ENCODE peak calls at places on chromosomes 4 and X, in seven cellular contexts. R, S, M, A, X, L and O are unnamed samples.

GRCh38 chr4:74738756-74739155 is 55.6 kb downstream of the BTC start:
- DNase-seq in M (no peak), R (no peak), X (no peak), L (no peak), S (no peak), A (no peak), O (no peak)

GRCh38 chrX:153981771-153982533 is 9.4 kb downstream of the TMEM187 start:
- DNase-seq in S (peak), X (no peak), R (peak), A (peak), M (peak), L (no peak), O (no peak)

GRCh38 chr4:110059556-110060191 is 138.7 kb downstream of the ELOVL6 start:
- DNase-seq in M (no peak), R (no peak), L (no peak), A (peak), S (no peak), X (no peak), O (no peak)

GRCh38 chr4:113060853-113061252 is 11.4 kb downstream of the ANK2 start:
- DNase-seq in M (no peak), A (no peak), S (no peak), X (no peak), R (no peak), L (no peak), O (no peak)

GRCh38 chrX:47706575-47706974 is 47.6 kb upstream of the UXT start:
- DNase-seq in M (no peak), R (no peak), X (no peak), S (no peak), L (no peak), A (no peak), O (no peak)

GRCh38 chr4:78517050-78517652 is 34.4 kb upstream of the ANXA3 start:
- DNase-seq in M (no peak), R (no peak), L (peak), S (no peak), A (no peak), X (no peak), O (no peak)

GRCh38 chr4:2417765-2418651 is at the start of gene ZFYVE28:
- DNase-seq in S (peak), X (no peak), L (no peak), A (no peak), M (no peak), R (no peak), O (no peak)

GRCh38 chr4:128371004-128371777 is 83.6 kb upstream of the PGRMC2 start:
- DNase-seq in M (no peak), X (no peak), A (no peak), S (no peak), L (no peak), R (no peak), O (no peak)

GRCh38 chr4:38101563-38101962 is 141.4 kb downstream of the PTTG2 start:
- DNase-seq in X (no peak), R (no peak), L (no peak), M (no peak), A (no peak), S (no peak), O (no peak)

GRCh38 chr4:77193511-77194236 is 36.7 kb downstream of the CCNG2 start:
- DNase-seq in S (no peak), M (peak), L (no peak), A (peak), X (no peak), R (peak), O (no peak)

GRCh38 chr4:153804742-153805141 is 15.9 kb upstream of the SFRP2 start:
- DNase-seq in M (no peak), X (no peak), R (no peak), L (no peak), S (no peak), A (no peak), O (no peak)

GRCh38 chrX:69024287-69024686 is 141.0 kb downstream of the PJA1 start:
- DNase-seq in M (no peak), S (no peak), R (no peak), L (no peak), A (no peak), X (no peak), O (no peak)

GRCh38 chr4:130849985-130850632 is 1754.2 kb downstream of the C4orf33 start:
- DNase-seq in X (no peak), M (no peak), R (no peak), A (peak), S (no peak), L (peak), O (no peak)

GRCh38 chrX:38494239-38494823 is 67.0 kb upstream of the TSPAN7 start:
- DNase-seq in L (peak), S (no peak), A (no peak), M (no peak), R (no peak), X (no peak), O (no peak)

GRCh38 chrX:49754238-49754857 is 58.6 kb upstream of the PAGE1 start:
- DNase-seq in M (peak), A (peak), R (peak), X (no peak), L (peak), S (peak), O (peak)

GRCh38 chr4:48194986-48195773 is 61.1 kb upstream of the TXK start:
- DNase-seq in X (no peak), S (no peak), L (peak), A (no peak), R (no peak), M (no peak), O (no peak)

GRCh38 chr4:65461781-65462180 is 208.5 kb downstream of the EPHA5 start:
- DNase-seq in S (no peak), M (no peak), R (no peak), A (no peak), L (no peak), X (no peak), O (no peak)

GRCh38 chrX:114075073-114075673 is 508.7 kb upstream of the HTR2C start:
- DNase-seq in R (no peak), A (no peak), M (no peak), S (no peak), X (no peak), L (peak), O (no peak)

GRCh38 chr4:124262211-124263179 is 450.0 kb downstream of the ANKRD50 start:
- DNase-seq in R (no peak), L (peak), M (peak), A (peak), S (peak), X (no peak), O (peak)

GRCh38 chr4:22093126-22093525 is 144.6 kb upstream of the KCNIP4 start:
- DNase-seq in S (no peak), X (no peak), R (no peak), M (no peak), L (no peak), A (no peak), O (no peak)

GRCh38 chr4:168737441-168738176 is 240.8 kb downstream of the PALLD start:
- DNase-seq in L (no peak), A (no peak), M (no peak), R (no peak), S (no peak), X (no peak), O (no peak)

GRCh38 chrX:12887141-12887540 is 19.3 kb upstream of the TLR8 start:
- DNase-seq in X (no peak), L (no peak), A (no peak), R (no peak), S (no peak), M (no peak), O (no peak)

GRCh38 chrX:12886545-12886944 is 19.7 kb downstream of the TLR7 start:
- DNase-seq in S (no peak), L (no peak), R (no peak), A (no peak), M (no peak), X (no peak), O (no peak)

GRCh38 chrX:12890467-12890866 is 16.0 kb upstream of the TLR8 start:
- DNase-seq in X (no peak), M (no peak), L (no peak), A (no peak), S (no peak), R (no peak), O (no peak)

GRCh38 chrX:12885508-12885907 is 18.6 kb downstream of the TLR7 start:
- DNase-seq in X (no peak), A (no peak), R (no peak), L (no peak), S (no peak), M (no peak), O (no peak)

DNA sequence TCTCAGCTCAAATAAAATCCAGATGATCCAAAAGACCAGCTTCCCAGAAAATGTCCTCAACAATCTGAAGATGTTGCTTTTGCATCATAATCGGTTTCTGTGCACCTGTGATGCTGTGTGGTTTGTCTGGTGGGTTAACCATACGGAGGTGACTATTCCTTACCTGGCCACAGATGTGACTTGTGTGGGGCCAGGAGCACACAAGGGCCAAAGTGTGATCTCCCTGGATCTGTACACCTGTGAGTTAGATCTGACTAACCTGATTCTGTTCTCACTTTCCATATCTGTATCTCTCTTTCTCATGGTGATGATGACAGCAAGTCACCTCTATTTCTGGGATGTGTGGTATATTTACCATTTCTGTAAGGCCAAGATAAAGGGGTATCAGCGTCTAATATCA is 18.7 kb upstream of the TLR8 start:
- DNase-seq in S (no peak), M (no peak), R (no peak), L (no peak), A (no peak), X (no peak), O (no peak)
- TF ChIP-seq CTCF in S (no peak), M (no peak), R (no peak), L (no peak), A (no peak), X (no peak), O (no peak)

GRCh38 chrX:83511208-83511607 is 3.1 kb downstream of the POU3F4 start:
- DNase-seq in M (no peak), L (peak), S (no peak), A (peak), X (no peak), R (no peak), O (no peak)
- H3K4me3 ChIP-seq in M (no peak), L (no peak), S (no peak), A (no peak), X (peak), R (no peak), O (no peak)

DNA sequence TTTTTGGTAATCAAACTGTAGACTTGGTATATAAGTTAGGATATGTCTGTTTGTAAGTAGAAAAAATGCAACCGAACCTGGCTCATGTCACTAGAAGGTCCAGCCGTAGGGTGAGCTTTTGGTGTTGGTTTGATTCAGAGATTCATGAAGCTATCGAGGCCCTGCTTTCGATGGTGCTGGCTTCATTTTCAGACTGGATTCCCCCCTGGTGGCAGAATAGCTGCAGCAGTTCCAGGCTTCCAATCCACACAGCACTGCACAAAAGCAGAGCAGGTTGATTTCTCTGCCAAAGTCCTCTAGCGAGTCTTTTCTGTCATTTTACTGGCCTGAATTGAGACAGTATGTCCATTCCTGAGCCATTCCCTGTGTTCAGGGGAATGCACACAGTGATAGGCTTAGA is 33.1 kb downstream of the PDK3 start:
- DNase-seq in A (peak), X (no peak), R (no peak), L (no peak), M (no peak), S (no peak), O (peak)
- TF ChIP-seq CTCF in A (peak), X (no peak), R (peak), L (peak), M (no peak), S (peak), O (peak)

GRCh38 chr4:6643141-6643847 is 2.8 kb downstream of the MRFAP1 start:
- DNase-seq in X (no peak), M (no peak), L (no peak), S (no peak), A (no peak), R (no peak), O (no peak)
- H3K4me3 ChIP-seq in X (peak), M (peak), L (no peak), S (no peak), A (no peak), R (peak), O (no peak)

DNA sequence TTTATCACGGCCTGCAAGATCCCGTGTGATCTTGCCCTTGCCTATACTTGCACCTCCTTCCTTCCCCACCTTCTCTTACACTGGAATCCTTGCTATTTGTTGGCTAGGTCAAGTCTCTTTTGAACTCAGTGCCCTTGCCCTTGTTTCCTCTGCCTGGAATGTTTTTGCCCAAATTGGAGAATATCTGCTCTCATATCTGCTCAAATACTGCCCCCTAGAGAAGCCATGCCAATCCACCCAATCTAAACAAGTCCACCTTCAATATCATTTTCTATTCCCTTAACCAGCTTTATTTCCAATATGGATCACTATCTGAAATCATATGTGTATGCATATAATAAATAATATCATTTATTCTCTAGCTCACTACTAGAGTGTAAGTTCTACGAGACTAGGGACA is 1044.2 kb upstream of the FTHL17 start:
- DNase-seq in M (no peak), A (no peak), X (no peak), L (no peak), S (no peak), R (no peak), O (no peak)
- TF ChIP-seq CTCF in M (no peak), A (no peak), X (no peak), L (peak), S (no peak), R (no peak), O (no peak)

GRCh38 chr4:185504098-185505047 is 30.9 kb downstream of the PDLIM3 start:
- DNase-seq in R (peak), S (peak), A (peak), M (peak), L (no peak), X (no peak), O (peak)

GRCh38 chr4:185508162-185508561 is 27.1 kb downstream of the PDLIM3 start:
- DNase-seq in L (no peak), R (no peak), X (no peak), A (no peak), M (no peak), S (no peak), O (peak)

GRCh38 chr4:185510803-185511202 is 24.5 kb downstream of the PDLIM3 start:
- DNase-seq in S (no peak), L (no peak), X (no peak), A (peak), M (no peak), R (no peak), O (no peak)

GRCh38 chr4:185500576-185500975 is 29.0 kb upstream of the CCDC110 start:
- DNase-seq in L (no peak), A (no peak), S (no peak), M (no peak), X (no peak), R (no peak), O (no peak)

GRCh38 chr4:185506422-185506821 is 28.9 kb downstream of the PDLIM3 start:
- DNase-seq in A (no peak), L (no peak), R (no peak), X (no peak), S (no peak), M (no peak), O (no peak)
- H3K4me3 ChIP-seq in A (no peak), L (no peak), R (no peak), X (no peak), S (no peak), M (no peak), O (no peak)

GRCh38 chr4:86055898-86056297 is 304.0 kb downstream of the MAPK10 start:
- DNase-seq in A (no peak), L (no peak), M (no peak), R (no peak), X (no peak), S (no peak), O (no peak)
- TF ChIP-seq CTCF in A (no peak), L (no peak), M (no peak), R (no peak), X (no peak), S (no peak), O (no peak)

DNA sequence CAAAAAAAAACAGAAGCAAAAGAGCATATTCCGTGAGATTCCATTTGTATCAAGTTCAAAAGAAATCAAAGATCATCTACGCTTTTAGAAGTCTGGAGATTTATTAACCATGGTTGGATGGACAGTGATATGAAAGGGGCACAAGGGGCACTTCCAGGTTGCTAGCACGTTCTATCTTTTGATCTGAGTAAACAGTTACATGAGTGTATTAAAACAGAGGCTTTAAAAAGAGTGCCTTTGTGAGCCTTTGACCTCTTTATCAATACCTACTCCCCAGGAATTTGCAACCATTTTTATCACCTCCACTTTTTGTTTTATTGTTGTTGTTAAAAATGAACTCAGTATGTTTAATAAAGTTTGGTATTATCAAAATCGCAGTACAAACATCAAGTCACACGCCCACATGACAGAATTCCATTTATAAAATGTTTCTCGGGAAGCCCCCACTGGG is 72.4 kb upstream of the UCP1 start:
- DNase-seq in X (no peak), S (no peak), A (no peak), R (no peak), M (no peak), L (no peak), O (no peak)
- H3K4me3 ChIP-seq in X (no peak), S (peak), A (no peak), R (peak), M (no peak), L (no peak), O (peak)

DNA sequence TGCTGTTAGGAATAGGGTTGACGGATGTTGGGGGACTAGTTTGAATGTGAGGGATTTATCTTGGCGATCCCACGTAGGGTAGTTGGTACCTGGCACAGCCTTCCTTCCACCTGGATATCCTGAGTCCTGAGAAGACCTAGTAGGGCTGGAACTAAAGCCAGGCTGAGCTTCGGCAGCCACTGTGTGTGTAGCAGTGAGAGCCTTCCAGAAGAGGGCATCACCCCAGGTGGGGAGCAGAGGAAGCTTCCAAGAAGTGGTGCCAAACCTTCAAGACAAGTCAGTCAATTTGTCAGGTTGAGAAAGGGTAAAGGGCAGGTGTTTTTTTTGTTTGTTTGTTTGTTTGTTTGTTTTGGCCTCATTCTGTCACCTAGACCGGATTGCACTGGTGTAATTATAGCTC is 1.2 kb upstream of the FGFBP2 start:
- DNase-seq in X (no peak), A (no peak), L (no peak), M (no peak), R (no peak), S (no peak), O (no peak)
- TF ChIP-seq CTCF in X (no peak), A (no peak), L (no peak), M (no peak), R (no peak), S (no peak), O (no peak)

DNA sequence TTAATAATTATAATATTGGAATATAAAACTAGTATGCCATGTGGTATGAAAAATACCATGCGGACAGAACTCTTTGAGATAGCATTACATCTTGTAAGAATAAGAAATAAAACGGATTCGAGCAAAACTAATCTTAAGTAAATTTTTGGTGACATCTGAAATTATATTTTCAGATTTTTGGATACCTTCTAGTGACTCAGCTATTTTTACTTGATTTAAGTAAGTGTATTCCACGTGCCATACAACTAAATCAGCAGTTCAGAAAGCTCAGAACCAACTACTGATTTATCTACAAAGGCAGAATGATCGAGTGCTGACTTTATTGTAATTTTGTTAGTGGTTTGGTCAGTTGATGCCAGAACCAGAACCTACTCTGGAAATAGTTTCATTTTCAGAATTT is 3.8 kb downstream of the ING2 start:
- DNase-seq in R (no peak), M (no peak), L (no peak), A (no peak), X (no peak), S (no peak), O (no peak)
- H3K4me3 ChIP-seq in R (no peak), M (no peak), L (no peak), A (no peak), X (no peak), S (no peak), O (no peak)